ENCODE peak calls at places on chromosomes 1 and 21, in ten cellular contexts. S is PC-9, E is heart left ventricle, M is right atrium auricular region, F is lung, C is HFFc6, O is upper lobe of right lung, Y is RWPE1, G is heart right ventricle, W is progenitor cell of endocrine pancreas. T is an unnamed sample.

GRCh38 chr1:25184011-25184762 is 48.1 kb downstream of the SYF2 start:
- DNase-seq in E (no peak), G (no peak), F (no peak), O (no peak), Y (no peak), S (no peak), M (no peak), C (no peak), W (no peak), T (no peak)

GRCh38 chr1:172789840-172790239 is 130.9 kb downstream of the FASLG start:
- DNase-seq in C (no peak), S (no peak), O (no peak), G (no peak), W (no peak), E (no peak), M (no peak), Y (no peak), F (no peak), T (no peak)

GRCh38 chr1:8866792-8867415 is 11.6 kb downstream of the ENO1 start:
- DNase-seq in G (no peak), C (peak), W (no peak), Y (no peak), E (no peak), O (no peak), M (no peak), S (no peak), F (no peak), T (no peak)

GRCh38 chr1:15577691-15578090 is 7.2 kb downstream of the AGMAT start:
- DNase-seq in G (no peak), E (no peak), W (no peak), F (no peak), Y (no peak), M (no peak), C (no peak), O (peak), S (no peak), T (no peak)

GRCh38 chr1:35568975-35569395 is 4.1 kb upstream of the TFAP2E start:
- DNase-seq in M (no peak), W (peak), C (peak), G (peak), O (peak), Y (peak), E (peak), S (peak), F (peak), T (no peak)

GRCh38 chr1:243230914-243231313 is 24.2 kb downstream of the CEP170 start:
- DNase-seq in G (no peak), C (peak), Y (peak), O (no peak), M (no peak), W (no peak), E (no peak), S (peak), F (no peak), T (no peak)

GRCh38 chr1:221794079-221794670 is 52.3 kb upstream of the DUSP10 start:
- DNase-seq in G (no peak), O (no peak), S (no peak), F (no peak), W (no peak), M (no peak), Y (no peak), C (no peak), E (no peak), T (no peak)

GRCh38 chr1:235908742-235909520 is 42.2 kb upstream of the LYST start:
- DNase-seq in G (no peak), O (no peak), Y (peak), E (no peak), W (no peak), M (no peak), F (peak), S (peak), C (peak), T (no peak)

GRCh38 chr1:84996846-84997666 is at the start of gene MCOLN2:
- DNase-seq in F (no peak), M (no peak), G (no peak), O (peak), E (peak), S (no peak), W (peak), Y (peak), C (peak), T (no peak)

GRCh38 chr1:51175278-51175677 is 60.8 kb upstream of the RNF11 start:
- DNase-seq in Y (no peak), S (no peak), O (no peak), M (no peak), F (no peak), E (no peak), G (no peak), C (no peak), W (no peak), T (no peak)

GRCh38 chr1:156708245-156708661 is 2.9 kb upstream of the CRABP2 start:
- DNase-seq in F (no peak), W (no peak), Y (no peak), O (no peak), C (no peak), M (no peak), G (no peak), E (no peak), S (no peak), T (no peak)

GRCh38 chr1:9844106-9844505 is 20.3 kb upstream of the CLSTN1 start:
- DNase-seq in W (no peak), S (no peak), G (no peak), O (no peak), E (peak), M (no peak), Y (no peak), F (no peak), C (no peak), T (no peak)

GRCh38 chr1:6086358-6086757 is 40.7 kb downstream of the KCNAB2 start:
- DNase-seq in S (no peak), F (no peak), G (no peak), C (no peak), W (no peak), O (no peak), E (no peak), M (no peak), Y (no peak), T (no peak)
- TF ChIP-seq CTCF in S (no peak), F (no peak), G (no peak), C (no peak), W (no peak), O (no peak), E (no peak), M (no peak), Y (no peak), T (no peak)

GRCh38 chr1:53834776-53835175 is 3.3 kb downstream of the NDC1 start:
- DNase-seq in S (no peak), M (no peak), Y (no peak), O (no peak), G (no peak), F (no peak), C (no peak), E (no peak), W (no peak), T (no peak)

GRCh38 chr1:53838654-53838974 is 518 bp upstream of the NDC1 start:
- DNase-seq in Y (no peak), S (no peak), O (no peak), F (no peak), W (no peak), C (no peak), E (no peak), M (no peak), G (no peak), T (no peak)

GRCh38 chr1:53835491-53835890 is 2.6 kb downstream of the NDC1 start:
- DNase-seq in W (no peak), C (peak), E (no peak), Y (no peak), G (no peak), M (no peak), S (no peak), O (no peak), F (no peak), T (no peak)

GRCh38 chr1:53842347-53842746 is 4.3 kb upstream of the NDC1 start:
- DNase-seq in M (no peak), O (no peak), C (no peak), Y (no peak), E (no peak), F (no peak), S (no peak), W (no peak), G (no peak), T (no peak)

GRCh38 chr1:53837924-53838653 is at the start of gene NDC1:
- DNase-seq in C (peak), F (peak), G (peak), S (peak), Y (peak), W (peak), M (peak), O (peak), E (peak), T (peak)
- TF ChIP-seq CTCF in C (peak), F (no peak), G (peak), S (no peak), Y (no peak), W (peak), M (peak), O (no peak), E (peak), T (peak)

DNA sequence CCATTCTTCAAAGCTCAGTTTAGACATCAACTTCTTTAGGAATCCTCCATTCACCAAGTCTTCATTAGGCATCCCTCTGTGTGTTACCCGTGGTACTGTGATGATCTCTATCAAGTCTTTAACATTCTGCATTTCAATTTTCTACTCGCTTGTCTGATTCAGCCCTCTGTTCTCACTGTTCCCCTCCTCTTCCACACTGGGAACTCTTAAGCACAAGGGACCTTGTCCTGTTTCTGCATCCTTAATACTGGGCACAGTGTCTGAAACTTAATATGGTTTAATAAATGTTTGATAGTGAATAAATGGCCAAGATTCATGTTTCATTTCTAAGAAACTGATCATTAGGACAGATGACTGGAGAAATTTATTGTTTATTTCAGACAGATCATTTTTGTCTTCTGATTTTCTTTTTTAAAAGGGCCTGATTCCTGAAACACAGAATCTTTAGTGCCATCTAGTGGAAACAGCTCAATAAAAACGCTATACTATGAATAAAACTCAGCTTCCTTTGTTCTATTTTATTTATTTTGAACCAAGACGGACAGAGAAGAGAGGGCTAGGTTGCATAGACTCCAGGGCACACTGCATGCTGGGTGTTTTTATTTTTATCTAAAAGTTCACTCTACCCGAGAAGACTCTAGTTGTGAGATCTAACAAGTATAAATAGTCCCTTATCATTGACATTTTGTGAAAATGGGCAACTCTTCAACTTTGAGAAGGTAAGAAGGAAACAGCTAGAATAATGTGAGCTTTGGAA is 7.0 kb upstream of the TRIM45 start:
- DNase-seq in O (no peak), M (no peak), Y (peak), F (no peak), E (no peak), G (no peak), S (peak), C (peak), W (no peak), T (no peak)
- TF ChIP-seq CTCF in O (peak), M (peak), Y (peak), F (peak), E (peak), G (peak), S (peak), C (peak), W (peak), T (peak)

DNA sequence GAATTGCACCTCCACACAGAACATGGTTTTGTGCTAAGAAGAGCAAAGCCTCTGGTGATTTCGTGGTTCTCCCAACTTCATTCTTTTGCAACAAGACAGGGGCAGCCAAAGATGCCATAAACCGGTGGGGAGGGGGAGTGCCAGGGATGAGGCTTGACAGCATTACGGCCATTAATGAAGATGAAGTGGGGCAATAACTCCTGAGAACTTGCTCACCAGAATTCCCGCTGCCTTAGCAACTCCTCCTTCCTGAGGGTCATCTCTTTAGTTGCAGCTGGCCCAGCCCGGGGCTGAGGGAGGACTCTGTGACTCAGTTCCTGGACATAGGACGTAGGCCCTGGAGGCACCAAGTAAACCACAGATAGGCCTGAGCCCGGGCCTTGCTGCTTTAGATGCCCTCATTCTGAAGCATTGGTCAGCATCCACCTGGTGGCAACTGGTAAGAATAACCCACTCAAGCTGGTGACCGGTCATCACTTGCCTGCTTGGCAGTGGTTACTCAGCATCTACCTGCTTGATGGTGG is 330.2 kb downstream of the RRAGC start:
- DNase-seq in Y (no peak), M (no peak), O (no peak), W (no peak), E (no peak), S (no peak), G (no peak), C (no peak), F (no peak), T (no peak)
- TF ChIP-seq CTCF in Y (no peak), M (no peak), O (no peak), W (no peak), E (no peak), S (no peak), G (no peak), C (no peak), F (no peak), T (no peak)

GRCh38 chr21:44856131-44856530 is 17.4 kb downstream of the PTTG1IP start:
- DNase-seq in Y (no peak), F (no peak), W (no peak), O (peak), E (no peak), G (no peak), M (no peak), S (no peak), C (no peak), T (no peak)
- TF ChIP-seq CTCF in Y (no peak), F (no peak), W (no peak), O (no peak), E (no peak), G (no peak), M (no peak), S (no peak), C (no peak), T (no peak)

GRCh38 chr1:88736633-88737248 is 52.7 kb downstream of the PKN2 start:
- DNase-seq in C (peak), W (no peak), M (no peak), O (no peak), G (no peak), Y (peak), S (no peak), F (no peak), E (no peak), T (no peak)
- TF ChIP-seq CTCF in C (peak), W (peak), M (peak), O (peak), G (peak), Y (no peak), S (peak), F (no peak), E (peak), T (peak)

DNA sequence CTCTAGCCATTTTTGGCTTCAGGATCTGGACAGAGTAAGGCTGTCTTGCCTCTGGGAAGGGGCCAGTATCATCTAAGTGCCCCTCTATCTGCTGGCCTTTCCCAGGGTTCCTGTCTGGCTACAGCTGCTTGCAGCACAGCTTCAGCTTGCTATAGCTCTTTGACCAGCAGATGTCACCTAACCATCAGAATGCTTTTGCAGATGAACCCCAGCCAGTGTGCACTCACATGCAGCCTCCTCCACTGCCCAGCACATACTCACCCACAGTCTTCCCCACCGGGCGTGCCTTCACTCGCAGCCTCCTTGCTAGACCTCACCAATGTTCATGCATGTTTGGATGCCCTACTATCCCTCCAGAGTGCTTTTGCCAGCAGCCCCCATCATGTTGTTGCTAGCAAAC is 769.0 kb downstream of the BRINP3 start:
- DNase-seq in C (no peak), G (no peak), Y (no peak), S (no peak), W (no peak), O (no peak), M (no peak), F (no peak), E (no peak), T (no peak)
- TF ChIP-seq CTCF in C (no peak), G (no peak), Y (no peak), S (no peak), W (peak), O (no peak), M (no peak), F (no peak), E (no peak), T (peak)

GRCh38 chr1:46411601-46412341 is 17.7 kb downstream of the FAAH start:
- DNase-seq in W (no peak), C (no peak), O (no peak), S (no peak), M (no peak), E (no peak), G (no peak), F (no peak), Y (no peak), T (no peak)
- TF ChIP-seq CTCF in W (peak), C (peak), O (peak), S (peak), M (no peak), E (no peak), G (no peak), F (no peak), Y (peak), T (peak)

DNA sequence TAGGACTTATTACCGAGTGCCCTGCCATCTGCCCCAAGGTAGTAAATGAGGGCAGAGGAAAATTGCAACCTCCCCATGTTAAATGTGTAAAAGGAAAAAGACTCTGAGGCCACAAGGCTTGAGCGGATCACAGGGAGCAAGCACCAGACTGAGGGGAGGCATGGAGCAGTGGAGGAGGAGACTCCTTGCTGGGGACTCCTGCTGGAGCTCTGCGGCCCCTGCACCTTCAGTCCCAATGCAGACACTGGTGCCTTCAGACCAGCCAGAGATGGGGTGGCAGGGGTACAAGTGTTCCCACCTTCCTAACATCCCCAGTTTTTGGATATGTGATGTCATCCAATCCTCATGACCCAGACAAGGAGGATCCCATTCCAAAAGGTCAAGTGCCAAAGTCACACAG is 128.4 kb upstream of the NGF start:
- DNase-seq in C (no peak), F (no peak), E (no peak), Y (no peak), S (no peak), W (no peak), G (no peak), M (peak), O (no peak), T (peak)
- TF ChIP-seq CTCF in C (peak), F (no peak), E (no peak), Y (no peak), S (no peak), W (peak), G (no peak), M (no peak), O (no peak), T (peak)